ENCODE peak calls at places on chromosomes 1 and 21, in eight cellular contexts. D is ovary; B is HFF-Myc; Q is CD8-positive, alpha-beta T cell; N is GM23338; P is HL-60; U is AG10803; R is uterus. V is an unnamed sample.

GRCh38 chr1:175774921-175775320 is 31.5 kb upstream of the TNR start:
- DNase-seq in D (no peak), B (no peak), Q (no peak), N (peak; percentile 13), P (no peak), U (no peak), R (no peak), V (no peak)

GRCh38 chr1:78047131-78047530 is 1.4 kb downstream of the GIPC2 start:
- DNase-seq in D (no peak), B (no peak), Q (no peak), N (peak; percentile 21), P (no peak), U (no peak), R (no peak), V (no peak)

GRCh38 chr1:54835970-54836369 is 34.8 kb upstream of the TTC22 start:
- DNase-seq in D (no peak), B (no peak), Q (peak; percentile 5), N (no peak), P (no peak), U (no peak), R (no peak), V (no peak)

GRCh38 chr1:201606096-201606495 is 67.2 kb downstream of the NAV1 start:
- DNase-seq in D (no peak), B (no peak), Q (no peak), N (no peak), P (no peak), U (no peak), R (no peak), V (no peak)

GRCh38 chr1:178521241-178521640 is 8.3 kb downstream of the TEX35 start:
- DNase-seq in D (no peak), B (no peak), Q (no peak), N (no peak), P (no peak), U (no peak), R (no peak), V (no peak)

GRCh38 chr1:24910751-24911650 is 19.1 kb downstream of the RUNX3 start:
- DNase-seq in D (no peak), B (no peak), Q (peak; percentile 89), N (no peak), P (no peak), U (peak; percentile 35), R (no peak), V (no peak)

GRCh38 chr1:68112835-68113243 is 62.4 kb upstream of the DIRAS3 start:
- DNase-seq in D (peak; percentile 71), B (peak; percentile 79), Q (no peak), N (no peak), P (no peak), U (peak; percentile 72), R (no peak), V (peak; percentile 91)

GRCh38 chr21:41226853-41227252 is 58.9 kb downstream of the BACE2 start:
- DNase-seq in D (no peak), B (no peak), Q (no peak), N (no peak), P (no peak), U (no peak), R (no peak), V (no peak)

GRCh38 chr21:33850985-33851384 is 64.6 kb downstream of the ATP5PO start:
- DNase-seq in D (no peak), B (no peak), Q (no peak), N (no peak), P (no peak), U (no peak), R (no peak), V (no peak)

GRCh38 chr1:75502776-75503175 is 108.1 kb downstream of the SLC44A5 start:
- DNase-seq in D (no peak), B (no peak), Q (no peak), N (no peak), P (no peak), U (no peak), R (no peak), V (peak; percentile 47)

GRCh38 chr1:182359645-182360044 is 31.9 kb downstream of the GLUL start:
- DNase-seq in D (no peak), B (no peak), Q (no peak), N (peak; percentile 59), P (no peak), U (no peak), R (no peak), V (no peak)

GRCh38 chr21:32727478-32727727 is 410 bp downstream of the SYNJ1 start:
- DNase-seq in D (no peak), B (no peak), Q (no peak), N (no peak), P (no peak), U (no peak), R (no peak), V (no peak)

GRCh38 chr21:41509206-41509496 is 1.2 kb upstream of the TMPRSS2 start:
- DNase-seq in D (no peak), B (no peak), Q (no peak), N (no peak), P (no peak), U (no peak), R (no peak), V (no peak)

GRCh38 chr1:86933051-86933450 is 18.6 kb downstream of the HS2ST1 start:
- DNase-seq in D (no peak), B (no peak), Q (no peak), N (no peak), P (no peak), U (no peak), R (no peak), V (no peak)

GRCh38 chr1:68010094-68010493 is 40.3 kb downstream of the DIRAS3 start:
- DNase-seq in D (no peak), B (no peak), Q (no peak), N (peak; percentile 40), P (no peak), U (peak; percentile 28), R (no peak), V (peak; percentile 60)

GRCh38 chr1:119467857-119468666 is 38.9 kb upstream of the HSD3B1 start:
- DNase-seq in D (no peak), B (no peak), Q (no peak), N (no peak), P (no peak), U (no peak), R (no peak), V (no peak)

GRCh38 chr21:45294509-45295291 is 7.0 kb upstream of the POFUT2 start:
- DNase-seq in D (peak; percentile 97), B (peak; percentile 88), Q (peak; percentile 49), N (peak; percentile 61), P (no peak), U (peak; percentile 95), R (peak; percentile 92), V (peak; percentile 99)

GRCh38 chr21:43333301-43334062 is 93.4 kb downstream of the SIK1 start:
- DNase-seq in D (peak; percentile 59), B (peak; percentile 52), Q (no peak), N (peak; percentile 63), P (no peak), U (peak; percentile 94), R (no peak), V (peak; percentile 91)

GRCh38 chr1:91742848-91743292 is 143.1 kb downstream of the TGFBR3 start:
- DNase-seq in D (peak; percentile 63), B (no peak), Q (no peak), N (no peak), P (no peak), U (peak; percentile 43), R (peak; percentile 68), V (peak; percentile 69)

GRCh38 chr1:77940921-77941570 is 37.8 kb downstream of the FUBP1 start:
- DNase-seq in D (no peak), B (no peak), Q (no peak), N (no peak), P (no peak), U (no peak), R (no peak), V (no peak)

GRCh38 chr1:32447469-32448185 is 17.2 kb upstream of the ZBTB8B start:
- DNase-seq in D (no peak), B (no peak), Q (no peak), N (peak; percentile 99), P (no peak), U (peak; percentile 75), R (peak; percentile 24), V (peak; percentile 81)

GRCh38 chr1:32454726-32455125 is 10.1 kb upstream of the ZBTB8B start:
- DNase-seq in D (no peak), B (no peak), Q (no peak), N (no peak), P (no peak), U (no peak), R (no peak), V (peak; percentile 50)

GRCh38 chr1:32448773-32449456 is 16.0 kb upstream of the ZBTB8B start:
- DNase-seq in D (no peak), B (no peak), Q (no peak), N (peak; percentile 89), P (no peak), U (no peak), R (no peak), V (peak; percentile 33)
- TF ChIP-seq CTCF in D (no peak), B (peak; percentile 64), Q (no peak), N (peak; percentile 63), P (no peak), U (no peak), R (no peak), V (peak; percentile 23)

GRCh38 chr1:44672956-44673674 is 1.2 kb downstream of the TMEM53 start:
- DNase-seq in D (no peak), B (no peak), Q (no peak), N (no peak), P (no peak), U (no peak), R (no peak), V (no peak)
- H3K4me3 ChIP-seq in D (peak overlapping the region; percentile 65), B (peak overlapping the region; percentile 53), Q (peak overlapping the region; percentile 88), N (peak overlapping the region; percentile 96), P (no peak overlapping the region), U (peak overlapping the region; percentile 87), R (peak overlapping the region; percentile 88), V (peak overlapping the region; percentile 83)

DNA sequence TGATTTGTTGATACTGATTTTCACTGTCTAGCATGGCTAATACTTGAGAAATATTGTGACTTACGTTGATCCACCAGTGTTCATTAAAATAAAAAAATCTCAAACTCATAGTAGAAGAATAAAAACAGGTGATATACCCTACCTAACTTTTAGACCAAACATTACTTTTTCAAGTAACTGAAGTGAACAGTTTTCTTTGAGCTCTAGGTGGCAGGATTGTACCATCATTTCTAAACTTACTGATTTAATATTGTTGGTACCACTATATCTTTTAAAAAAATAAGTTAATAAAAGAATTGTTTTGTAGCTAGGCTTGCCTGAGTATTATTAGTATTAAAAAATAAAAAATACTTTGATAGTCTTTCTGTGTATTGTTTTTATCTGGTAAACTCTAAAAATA is 21.5 kb downstream of the CDC73 start:
- DNase-seq in D (no peak), B (no peak), Q (no peak), N (no peak), P (no peak), U (peak; percentile 21), R (no peak), V (peak; percentile 29)
- TF ChIP-seq CTCF in D (no peak), B (no peak), Q (peak; percentile 23), N (peak; percentile 49), P (no peak), U (peak; percentile 44), R (no peak), V (peak; percentile 4)

DNA sequence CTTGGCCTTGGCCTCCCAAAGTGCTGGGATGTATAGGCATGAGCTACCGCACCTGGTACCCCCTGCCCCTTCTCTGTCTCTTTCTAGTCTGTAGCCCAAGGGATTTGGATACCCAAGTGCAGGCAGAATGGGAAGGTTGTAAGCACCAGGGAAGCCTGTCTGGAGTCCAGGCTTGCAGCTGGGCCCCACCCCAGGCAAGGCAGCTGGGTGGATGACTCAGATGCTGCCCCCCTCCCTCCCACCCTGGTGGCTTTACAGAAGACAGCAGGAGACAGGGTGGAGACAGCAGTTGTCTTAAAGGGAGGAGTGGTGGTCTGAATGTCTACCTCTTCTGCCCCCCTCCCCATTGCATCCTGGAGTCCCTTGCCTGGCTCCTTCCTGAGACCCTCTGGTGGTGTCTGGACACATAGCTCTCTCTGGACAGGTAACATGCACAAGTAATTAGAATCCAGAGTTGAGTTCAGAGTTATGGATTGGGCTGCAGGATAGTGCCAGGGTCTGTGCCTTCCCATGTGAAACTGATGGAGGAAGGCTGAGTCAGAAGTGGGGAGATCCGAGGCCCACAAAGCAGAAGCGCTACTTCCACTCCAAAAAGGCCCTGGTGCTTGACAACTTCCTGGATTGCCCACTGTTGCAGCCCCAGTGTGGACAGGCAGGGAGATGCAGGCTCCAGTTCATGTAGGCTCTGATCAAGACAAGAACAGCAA is 5.1 kb downstream of the LMNA start:
- DNase-seq in D (peak; percentile 40), B (no peak), Q (no peak), N (no peak), P (peak; percentile 74), U (peak; percentile 69), R (peak; percentile 63), V (peak; percentile 74)
- H3K4me3 ChIP-seq in D (peak overlapping the region; percentile 86), B (peak overlapping the region; percentile 100), Q (no peak overlapping the region), N (no peak overlapping the region), P (no peak overlapping the region), U (peak overlapping the region; percentile 100), R (peak overlapping the region; percentile 96), V (peak overlapping the region; percentile 21)

V was measured in cardiac fibroblast.